ENCODE peak calls at places on chromosomes 2 and 18, in four cellular contexts. D is transverse colon, U is ovary, E is prostate gland. F is an unnamed sample.

GRCh38 chr18:5503740-5504139 is 40.1 kb downstream of the EPB41L3 start:
- DNase-seq in U (no peak), E (no peak), D (no peak), F (no peak)

GRCh38 chr2:64989982-64990614 is 899 bp downstream of the SLC1A4 start:
- DNase-seq in E (no peak), U (peak), D (peak), F (no peak)

GRCh38 chr2:4832642-4833041 is 859.5 kb upstream of the SOX11 start:
- DNase-seq in D (no peak), U (no peak), E (no peak), F (no peak)

GRCh38 chr18:51864219-51864965 is 475.6 kb upstream of the DCC start:
- DNase-seq in U (no peak), E (no peak), D (no peak), F (no peak)

GRCh38 chr18:12333650-12334279 is 25.7 kb downstream of the TUBB6 start:
- DNase-seq in U (no peak), D (no peak), E (no peak), F (no peak)

GRCh38 chr2:146414456-146414855 is 1430.4 kb upstream of the ACVR2A start:
- DNase-seq in E (no peak), U (no peak), D (no peak), F (no peak)

GRCh38 chr2:215028231-215028630 is 110.2 kb downstream of the ABCA12 start:
- DNase-seq in D (no peak), E (no peak), U (no peak), F (no peak)

GRCh38 chr18:79507076-79507545 is 111.4 kb downstream of the NFATC1 start:
- DNase-seq in U (peak), D (peak), E (peak), F (no peak)

GRCh38 chr2:225993430-225993829 is 593.9 kb downstream of the NYAP2 start:
- DNase-seq in D (no peak), E (no peak), U (no peak), F (no peak)

GRCh38 chr2:222594679-222595078 is 61.2 kb downstream of the FARSB start:
- DNase-seq in D (peak), U (no peak), E (no peak), F (no peak)

GRCh38 chr2:226660524-226660923 is 139.1 kb downstream of the IRS1 start:
- DNase-seq in E (no peak), D (peak), U (peak), F (no peak)

GRCh38 chr2:15868704-15869103 is 71.6 kb upstream of the MYCN start:
- DNase-seq in D (no peak), U (no peak), E (no peak), F (no peak)

GRCh38 chr18:46596119-46596518 is 60.9 kb downstream of the LOXHD1 start:
- DNase-seq in U (no peak), D (no peak), E (no peak), F (no peak)

GRCh38 chr2:58133395-58133794 is 86.8 kb downstream of the VRK2 start:
- DNase-seq in E (no peak), U (no peak), D (no peak), F (no peak)

GRCh38 chr18:29154196-29154757 is 977.3 kb upstream of the CDH2 start:
- DNase-seq in U (no peak), E (no peak), D (no peak), F (no peak)

GRCh38 chr18:7568426-7568825 is 1.3 kb downstream of the PTPRM start:
- DNase-seq in U (peak), E (peak), D (peak), F (no peak)

GRCh38 chr2:226333388-226333787 is 466.2 kb downstream of the IRS1 start:
- DNase-seq in E (no peak), U (no peak), D (no peak), F (no peak)

GRCh38 chr2:169071455-169071854 is 2.1 kb downstream of the DHRS9 start:
- DNase-seq in U (no peak), E (no peak), D (no peak), F (no peak)

GRCh38 chr2:77566582-77566981 is 44.4 kb upstream of the LRRTM4 start:
- DNase-seq in E (no peak), D (no peak), U (no peak), F (no peak)

DNA sequence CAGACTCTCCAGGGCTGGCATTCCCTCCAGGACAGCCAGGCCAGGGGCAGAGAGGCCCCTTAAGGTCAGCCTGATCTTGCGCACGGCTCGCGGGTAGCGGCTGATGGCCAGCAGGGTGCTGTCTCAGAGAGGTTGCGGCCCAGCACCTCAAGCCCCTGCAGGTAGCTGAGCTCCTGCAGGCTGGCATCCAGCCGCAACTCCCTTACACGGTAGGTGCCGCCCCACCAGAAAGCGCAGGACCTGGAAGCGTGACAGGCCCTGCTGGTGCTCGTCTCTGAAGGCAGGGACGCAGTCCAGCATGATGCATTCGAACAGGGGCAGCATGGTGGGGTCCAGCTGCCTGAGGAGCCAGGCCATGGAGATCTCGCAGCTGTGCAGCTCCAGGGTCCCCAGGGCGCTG is 38.9 kb downstream of the C1D start:
- DNase-seq in E (no peak), U (no peak), D (no peak), F (no peak)
- TF ChIP-seq POLR2A in E (no peak), U (no peak), D (no peak), F (no peak)

GRCh38 chr2:99490088-99491065 is 560 bp upstream of the REV1 start:
- DNase-seq in U (peak), D (peak), E (peak), F (peak)

GRCh38 chr2:99487906-99488305 is 1.9 kb downstream of the REV1 start:
- DNase-seq in U (no peak), D (no peak), E (no peak), F (no peak)

GRCh38 chr2:99488999-99489757 is 639 bp downstream of the REV1 start:
- DNase-seq in D (peak), U (no peak), E (peak), F (no peak)

GRCh38 chr2:99488587-99488998 is 1.2 kb downstream of the REV1 start:
- DNase-seq in U (no peak), E (no peak), D (peak), F (peak)

GRCh38 chr2:99489758-99490087 is at the start of gene REV1:
- DNase-seq in U (no peak), E (no peak), D (no peak), F (no peak)
- TF ChIP-seq POLR2A in U (peak), E (peak), D (no peak), F (peak)

GRCh38 chr18:9876867-9877654 is 8.7 kb upstream of the TXNDC2 start:
- DNase-seq in U (peak), D (no peak), E (no peak), F (no peak)
- TF ChIP-seq POLR2A in U (no peak), D (no peak), E (no peak), F (no peak)

DNA sequence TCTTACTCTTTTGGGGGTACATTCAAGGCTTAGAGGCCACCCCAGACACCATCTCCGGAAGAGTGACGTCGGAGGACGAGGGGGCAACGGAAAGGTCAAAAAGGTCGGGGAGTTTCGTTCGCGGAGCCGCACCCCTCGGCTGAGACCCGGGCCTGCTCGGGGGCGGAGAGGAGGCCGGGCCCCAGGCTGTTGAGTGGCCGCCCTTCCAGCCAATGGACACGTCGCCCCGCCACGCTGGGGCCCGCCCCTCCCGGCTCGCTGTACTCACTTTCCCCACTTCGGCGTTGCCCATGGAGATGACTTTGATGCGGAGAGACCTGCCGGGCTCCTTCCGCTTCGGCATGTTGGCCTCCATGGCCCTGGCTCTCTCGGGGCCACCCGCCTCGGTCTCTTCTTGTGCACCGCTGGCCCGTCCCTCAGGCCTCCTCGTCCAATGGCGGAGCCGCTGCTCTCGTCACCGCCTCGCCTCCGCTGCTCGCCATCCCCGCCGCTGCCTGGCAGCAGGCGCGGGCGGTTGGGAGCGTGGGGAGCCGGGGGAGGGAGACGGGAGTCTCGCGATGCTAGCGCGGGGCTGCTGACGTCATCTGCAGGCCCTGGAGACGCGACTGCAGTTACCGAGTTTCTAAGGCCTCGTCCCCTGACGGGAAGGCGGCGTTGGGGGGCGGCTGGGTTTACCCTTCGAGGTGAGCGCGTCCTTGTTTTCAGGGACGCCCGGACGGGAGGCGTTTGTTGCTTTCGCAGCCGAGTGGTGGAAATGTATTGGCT is at the start of gene DNAJC27:
- DNase-seq in D (peak), E (peak), U (peak), F (peak)
- TF ChIP-seq POLR2A in D (peak), E (peak), U (peak), F (peak)

DNA sequence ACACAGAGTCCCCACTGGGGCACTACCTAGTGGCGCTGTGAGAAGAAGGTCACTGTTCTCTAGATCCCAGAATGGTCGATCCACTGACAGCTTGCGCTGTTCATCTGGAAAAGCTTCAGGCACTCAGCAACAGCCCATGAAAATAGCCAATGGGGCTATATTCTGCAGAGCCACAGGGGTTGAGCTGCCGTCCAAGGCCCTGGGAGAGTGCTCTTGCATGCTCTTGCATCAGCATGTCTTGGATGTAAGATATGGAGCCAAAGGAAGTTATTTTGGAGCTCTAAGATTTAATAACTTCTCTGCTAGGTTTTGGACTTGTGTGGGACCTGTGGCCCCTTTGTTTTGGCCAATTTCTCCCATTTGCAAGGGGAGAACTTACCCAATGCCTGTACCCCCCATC is 164.7 kb upstream of the HNMT start:
- DNase-seq in D (no peak), E (no peak), U (no peak), F (no peak)
- TF ChIP-seq POLR2A in D (no peak), E (no peak), U (no peak), F (no peak)

DNA sequence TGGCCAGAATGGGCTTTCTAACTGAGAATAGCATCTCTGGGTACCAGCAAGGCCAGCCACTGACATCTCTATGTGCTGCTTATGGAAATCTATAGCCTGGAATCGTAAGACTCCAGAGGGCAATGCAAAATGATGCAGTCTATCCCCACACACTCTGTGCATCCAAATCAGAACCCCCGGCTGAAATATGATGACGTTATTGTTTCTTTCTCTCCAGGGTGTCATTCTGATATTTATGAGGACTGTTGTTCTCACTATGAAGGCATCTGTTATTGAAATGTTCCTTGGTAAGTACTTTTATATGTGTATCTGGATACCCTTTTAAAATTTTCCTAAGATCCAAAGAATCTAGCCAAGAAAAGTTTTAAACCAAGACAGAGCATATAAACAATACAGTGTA is 19.6 kb downstream of the VIT start:
- DNase-seq in D (no peak), U (no peak), E (no peak), F (no peak)
- TF ChIP-seq POLR2A in D (no peak), U (no peak), E (no peak), F (no peak)

GRCh38 chr18:21243041-21243431 is 1.0 kb downstream of the GREB1L start:
- DNase-seq in E (no peak), D (peak), U (peak), F (no peak)

GRCh38 chr18:21241224-21242131 is 554 bp upstream of the GREB1L start:
- DNase-seq in E (no peak), D (peak), U (peak), F (no peak)

GRCh38 chr18:21242141-21243040 is at the start of gene GREB1L:
- DNase-seq in U (peak), D (peak), E (no peak), F (no peak)
- TF ChIP-seq POLR2A in U (no peak), D (no peak), E (no peak), F (no peak)

DNA sequence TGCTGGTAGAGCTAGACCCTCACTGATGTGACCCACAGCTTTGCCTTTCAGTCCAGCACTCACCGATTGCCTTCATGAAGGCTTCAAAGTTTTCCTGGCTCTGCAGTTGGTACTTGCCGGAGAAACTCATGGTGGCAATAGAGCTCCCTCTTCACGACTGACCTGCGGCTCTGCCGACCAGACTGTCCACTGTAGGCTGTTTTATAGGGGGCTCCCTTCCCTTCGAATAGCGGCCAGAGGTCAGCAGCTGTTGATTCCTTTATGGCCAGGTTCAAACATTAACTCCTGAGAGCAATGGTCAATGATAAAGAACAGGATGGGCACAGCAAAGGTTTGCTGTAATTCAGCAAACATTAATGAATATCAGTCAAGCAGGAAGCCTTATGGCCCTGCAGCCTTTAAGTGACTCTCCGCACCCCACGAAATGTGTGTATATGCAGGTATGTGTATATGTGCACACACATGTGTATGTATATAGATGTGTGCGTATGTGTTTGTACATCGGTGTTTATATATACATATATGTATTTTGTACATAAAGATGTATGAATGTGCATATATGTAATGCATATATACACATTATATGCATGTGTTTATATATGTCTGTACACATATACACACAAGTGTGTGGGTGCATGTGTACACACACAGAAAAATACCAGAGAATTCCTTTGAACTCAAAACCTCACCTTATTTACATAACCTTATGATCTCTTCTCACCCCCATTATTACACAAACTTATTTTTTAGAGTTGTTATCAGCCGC is at the start of gene FABP1:
- DNase-seq in D (peak), U (no peak), E (no peak), F (no peak)
- TF ChIP-seq POLR2A in D (peak), U (no peak), E (no peak), F (no peak)